ENCODE peak calls at places on chromosomes 16 and 17, in four cellular contexts. One of them, this sample, is unnamed.

GRCh38 chr17:40956401-40957254 is 10.1 kb downstream of the KRT39 start:
- DNase-seq in MM.1S: no peak
- DNase-seq in naive thymus-derived CD4-positive, alpha-beta T cell: no peak
- DNase-seq in fibroblast of pulmonary artery: peak
- DNase-seq in this sample: no peak

GRCh38 chr17:35167046-35167445 is 19.4 kb downstream of the UNC45B start:
- DNase-seq in MM.1S: no peak
- DNase-seq in naive thymus-derived CD4-positive, alpha-beta T cell: no peak
- DNase-seq in fibroblast of pulmonary artery: no peak
- DNase-seq in this sample: no peak

GRCh38 chr17:34163681-34164080 is 91.4 kb upstream of the CCL2 start:
- DNase-seq in MM.1S: peak
- DNase-seq in naive thymus-derived CD4-positive, alpha-beta T cell: no peak
- DNase-seq in fibroblast of pulmonary artery: peak
- DNase-seq in this sample: peak

GRCh38 chr17:55625516-55625915 is 97.1 kb downstream of the TMEM100 start:
- DNase-seq in MM.1S: peak
- DNase-seq in naive thymus-derived CD4-positive, alpha-beta T cell: no peak
- DNase-seq in fibroblast of pulmonary artery: no peak
- DNase-seq in this sample: no peak

GRCh38 chr16:4884209-4884608 is 36.9 kb downstream of the UBN1 start:
- DNase-seq in MM.1S: no peak
- DNase-seq in naive thymus-derived CD4-positive, alpha-beta T cell: no peak
- DNase-seq in fibroblast of pulmonary artery: no peak
- DNase-seq in this sample: no peak

GRCh38 chr16:84832488-84833141 is 12.8 kb downstream of the CRISPLD2 start:
- DNase-seq in MM.1S: no peak
- DNase-seq in naive thymus-derived CD4-positive, alpha-beta T cell: no peak
- DNase-seq in fibroblast of pulmonary artery: peak
- DNase-seq in this sample: no peak

GRCh38 chr17:17706140-17707060 is 25.1 kb downstream of the RAI1 start:
- DNase-seq in MM.1S: no peak
- DNase-seq in naive thymus-derived CD4-positive, alpha-beta T cell: no peak
- DNase-seq in fibroblast of pulmonary artery: no peak
- DNase-seq in this sample: no peak

GRCh38 chr17:62562656-62563055 is 64.8 kb upstream of the MRC2 start:
- DNase-seq in MM.1S: no peak
- DNase-seq in naive thymus-derived CD4-positive, alpha-beta T cell: no peak
- DNase-seq in fibroblast of pulmonary artery: peak
- DNase-seq in this sample: no peak

GRCh38 chr17:40935624-40936023 is 1.8 kb downstream of the KRT23 start:
- DNase-seq in MM.1S: no peak
- DNase-seq in naive thymus-derived CD4-positive, alpha-beta T cell: no peak
- DNase-seq in fibroblast of pulmonary artery: no peak
- DNase-seq in this sample: no peak

GRCh38 chr17:55347341-55347740 is 74.3 kb downstream of the MMD start:
- DNase-seq in MM.1S: no peak
- DNase-seq in naive thymus-derived CD4-positive, alpha-beta T cell: no peak
- DNase-seq in fibroblast of pulmonary artery: no peak
- DNase-seq in this sample: no peak

GRCh38 chr16:67948015-67948414 is 4.1 kb upstream of the LCAT start:
- DNase-seq in MM.1S: no peak
- DNase-seq in naive thymus-derived CD4-positive, alpha-beta T cell: no peak
- DNase-seq in fibroblast of pulmonary artery: no peak
- DNase-seq in this sample: no peak

GRCh38 chr16:55012362-55012761 is 81.7 kb downstream of the IRX5 start:
- DNase-seq in MM.1S: no peak
- DNase-seq in naive thymus-derived CD4-positive, alpha-beta T cell: no peak
- DNase-seq in fibroblast of pulmonary artery: no peak
- DNase-seq in this sample: no peak

GRCh38 chr16:75559564-75560372 is 3.7 kb upstream of the TMEM231 start:
- DNase-seq in MM.1S: no peak
- DNase-seq in naive thymus-derived CD4-positive, alpha-beta T cell: no peak
- DNase-seq in fibroblast of pulmonary artery: peak
- DNase-seq in this sample: no peak

GRCh38 chr17:2416010-2416734 is 15.3 kb upstream of the MNT start:
- DNase-seq in MM.1S: peak
- DNase-seq in naive thymus-derived CD4-positive, alpha-beta T cell: peak
- DNase-seq in fibroblast of pulmonary artery: peak
- DNase-seq in this sample: peak

GRCh38 chr17:81558941-81559806 is 7.0 kb upstream of the FAAP100 start:
- DNase-seq in MM.1S: no peak
- DNase-seq in naive thymus-derived CD4-positive, alpha-beta T cell: no peak
- DNase-seq in fibroblast of pulmonary artery: peak
- DNase-seq in this sample: no peak

GRCh38 chr17:28228109-28228840 is 90.7 kb upstream of the TMEM97 start:
- DNase-seq in MM.1S: no peak
- DNase-seq in naive thymus-derived CD4-positive, alpha-beta T cell: no peak
- DNase-seq in fibroblast of pulmonary artery: peak
- DNase-seq in this sample: no peak

GRCh38 chr16:30903002-30903401 is 6.6 kb downstream of the CTF1 start:
- DNase-seq in MM.1S: no peak
- DNase-seq in naive thymus-derived CD4-positive, alpha-beta T cell: no peak
- DNase-seq in fibroblast of pulmonary artery: no peak
- DNase-seq in this sample: peak

DNA sequence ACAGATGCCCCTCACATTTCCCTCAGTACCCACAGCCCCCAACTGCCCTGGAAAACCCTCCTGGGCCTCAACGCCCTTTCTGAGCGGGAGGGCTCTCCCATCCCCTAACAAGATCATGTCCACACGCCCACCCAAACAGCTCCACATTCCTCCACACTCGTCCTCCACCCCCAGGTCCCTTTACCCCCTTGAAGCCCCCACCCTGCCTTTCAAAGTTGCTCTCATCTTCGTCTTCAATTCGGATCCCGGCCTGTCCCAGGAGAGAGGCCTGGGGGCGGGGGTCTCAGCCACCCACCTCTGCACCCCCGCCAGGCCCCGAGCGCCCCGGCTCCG is 14.3 kb downstream of the HOXB4 start:
- DNase-seq in MM.1S: no peak
- DNase-seq in naive thymus-derived CD4-positive, alpha-beta T cell: no peak
- DNase-seq in fibroblast of pulmonary artery: no peak
- DNase-seq in this sample: no peak
- H3K4me3 ChIP-seq in MM.1S: no peak
- H3K4me3 ChIP-seq in naive thymus-derived CD4-positive, alpha-beta T cell: no peak
- H3K4me3 ChIP-seq in fibroblast of pulmonary artery: peak
- H3K4me3 ChIP-seq in this sample: peak

DNA sequence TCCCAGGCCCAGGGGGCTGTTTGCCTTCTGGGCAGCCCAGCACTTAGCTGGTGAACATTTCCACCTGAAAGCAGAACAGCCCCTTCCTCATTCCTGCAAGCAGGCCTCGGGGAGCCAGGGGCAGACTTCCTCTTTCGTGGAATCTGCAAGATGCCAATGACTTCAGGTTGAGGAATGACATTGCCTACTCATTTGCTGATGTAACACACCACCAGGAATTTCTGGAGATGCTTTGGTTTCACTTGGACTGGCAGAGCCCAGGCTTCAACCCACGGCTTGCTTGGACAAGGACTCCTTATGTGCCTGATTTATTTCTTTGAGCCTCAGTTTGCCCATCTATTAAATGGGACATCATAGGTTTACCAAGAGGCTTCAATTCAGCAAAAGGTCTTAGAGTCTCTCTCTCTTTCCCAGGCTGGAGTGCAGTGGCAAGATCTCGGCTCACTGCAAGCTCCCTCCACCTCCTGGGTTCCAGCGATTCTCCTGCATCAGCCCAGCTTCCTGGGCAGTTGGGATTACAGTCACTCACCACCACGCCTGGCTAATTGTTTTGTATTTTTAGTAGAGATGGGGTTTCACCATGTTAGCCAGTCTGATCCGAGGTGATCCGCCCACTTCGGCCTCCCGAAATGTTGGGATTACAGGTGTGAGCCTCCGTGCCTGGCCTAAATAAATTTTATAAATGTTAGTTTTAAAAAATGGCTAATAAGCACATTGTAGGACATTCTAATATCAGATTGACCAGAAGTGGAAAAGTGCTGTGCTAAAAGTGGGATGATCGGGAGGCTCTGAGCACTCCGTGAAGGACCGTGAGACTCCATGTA is 874 bp upstream of the NLRP1 start:
- DNase-seq in MM.1S: no peak
- DNase-seq in naive thymus-derived CD4-positive, alpha-beta T cell: no peak
- DNase-seq in fibroblast of pulmonary artery: peak
- DNase-seq in this sample: no peak
- H3K4me3 ChIP-seq in MM.1S: peak
- H3K4me3 ChIP-seq in naive thymus-derived CD4-positive, alpha-beta T cell: peak
- H3K4me3 ChIP-seq in fibroblast of pulmonary artery: no peak
- H3K4me3 ChIP-seq in this sample: no peak

GRCh38 chr16:69924777-69925191 is 26.4 kb upstream of the CLEC18A start:
- DNase-seq in MM.1S: no peak
- DNase-seq in naive thymus-derived CD4-positive, alpha-beta T cell: no peak
- DNase-seq in fibroblast of pulmonary artery: peak
- DNase-seq in this sample: no peak
- H3K4me3 ChIP-seq in MM.1S: no peak
- H3K4me3 ChIP-seq in naive thymus-derived CD4-positive, alpha-beta T cell: no peak
- H3K4me3 ChIP-seq in fibroblast of pulmonary artery: peak
- H3K4me3 ChIP-seq in this sample: no peak

GRCh38 chr17:31550389-31551056 is 159.0 kb downstream of the RAB11FIP4 start:
- DNase-seq in MM.1S: no peak
- DNase-seq in naive thymus-derived CD4-positive, alpha-beta T cell: no peak
- DNase-seq in fibroblast of pulmonary artery: no peak
- DNase-seq in this sample: no peak
- H3K4me3 ChIP-seq in MM.1S: peak
- H3K4me3 ChIP-seq in naive thymus-derived CD4-positive, alpha-beta T cell: peak
- H3K4me3 ChIP-seq in fibroblast of pulmonary artery: peak
- H3K4me3 ChIP-seq in this sample: peak

GRCh38 chr16:89618114-89618999 is 4.9 kb downstream of the DPEP1 start:
- DNase-seq in MM.1S: no peak
- DNase-seq in naive thymus-derived CD4-positive, alpha-beta T cell: no peak
- DNase-seq in fibroblast of pulmonary artery: peak
- DNase-seq in this sample: no peak
- H3K4me3 ChIP-seq in MM.1S: no peak
- H3K4me3 ChIP-seq in naive thymus-derived CD4-positive, alpha-beta T cell: no peak
- H3K4me3 ChIP-seq in fibroblast of pulmonary artery: no peak
- H3K4me3 ChIP-seq in this sample: no peak

DNA sequence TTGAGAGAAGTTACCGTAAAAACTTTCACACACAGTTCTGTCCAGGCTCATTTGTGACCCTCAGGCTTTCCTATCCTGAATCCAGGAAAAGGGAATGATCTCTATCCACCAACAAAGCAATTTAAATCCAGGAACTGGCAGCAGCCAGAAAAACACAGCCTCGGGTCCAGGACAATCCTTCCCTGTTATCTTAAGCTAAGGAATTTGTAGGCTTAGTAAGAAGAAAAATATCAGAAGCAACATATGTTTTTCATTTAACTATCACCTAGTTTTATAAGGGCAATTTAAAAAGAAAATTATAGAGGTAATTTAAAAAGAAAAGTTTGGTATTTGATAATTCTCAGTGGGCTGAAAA is 47.1 kb downstream of the TEX2 start:
- DNase-seq in MM.1S: no peak
- DNase-seq in naive thymus-derived CD4-positive, alpha-beta T cell: no peak
- DNase-seq in fibroblast of pulmonary artery: peak
- DNase-seq in this sample: no peak
- H3K4me3 ChIP-seq in MM.1S: no peak
- H3K4me3 ChIP-seq in naive thymus-derived CD4-positive, alpha-beta T cell: no peak
- H3K4me3 ChIP-seq in fibroblast of pulmonary artery: no peak
- H3K4me3 ChIP-seq in this sample: no peak

DNA sequence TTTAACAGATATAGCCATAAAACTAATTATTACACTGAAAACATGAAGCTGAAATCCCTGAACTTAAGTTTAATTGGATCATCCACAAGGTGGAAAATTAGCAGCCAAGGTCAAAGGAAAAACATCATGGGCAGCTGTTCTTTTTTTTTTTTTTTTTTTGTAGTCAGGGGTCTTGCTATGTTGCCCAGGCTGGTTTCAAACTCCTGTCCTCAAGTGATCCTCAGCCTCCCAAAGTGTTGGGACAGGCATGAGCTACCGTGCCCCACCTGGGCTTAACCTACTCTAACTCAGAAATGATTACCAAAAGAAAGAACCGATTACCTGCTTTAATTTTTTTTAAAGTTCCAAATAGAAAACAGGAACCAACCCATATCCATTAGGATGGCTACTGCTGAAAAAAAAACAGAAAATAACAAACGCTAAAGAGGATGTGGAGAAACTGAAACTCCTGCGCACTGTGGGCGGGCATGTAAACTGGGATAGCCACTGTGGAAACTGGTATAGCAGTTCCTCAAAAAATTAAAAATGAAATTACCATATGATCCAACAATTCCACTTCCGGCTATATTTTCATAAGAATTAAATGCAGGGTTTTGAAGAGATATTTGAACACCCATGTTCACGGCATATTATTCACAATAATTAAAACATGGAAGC is 8.6 kb downstream of the CMC2 start:
- DNase-seq in MM.1S: no peak
- DNase-seq in naive thymus-derived CD4-positive, alpha-beta T cell: no peak
- DNase-seq in fibroblast of pulmonary artery: no peak
- DNase-seq in this sample: no peak
- H3K4me3 ChIP-seq in MM.1S: no peak
- H3K4me3 ChIP-seq in naive thymus-derived CD4-positive, alpha-beta T cell: no peak
- H3K4me3 ChIP-seq in fibroblast of pulmonary artery: no peak
- H3K4me3 ChIP-seq in this sample: no peak

DNA sequence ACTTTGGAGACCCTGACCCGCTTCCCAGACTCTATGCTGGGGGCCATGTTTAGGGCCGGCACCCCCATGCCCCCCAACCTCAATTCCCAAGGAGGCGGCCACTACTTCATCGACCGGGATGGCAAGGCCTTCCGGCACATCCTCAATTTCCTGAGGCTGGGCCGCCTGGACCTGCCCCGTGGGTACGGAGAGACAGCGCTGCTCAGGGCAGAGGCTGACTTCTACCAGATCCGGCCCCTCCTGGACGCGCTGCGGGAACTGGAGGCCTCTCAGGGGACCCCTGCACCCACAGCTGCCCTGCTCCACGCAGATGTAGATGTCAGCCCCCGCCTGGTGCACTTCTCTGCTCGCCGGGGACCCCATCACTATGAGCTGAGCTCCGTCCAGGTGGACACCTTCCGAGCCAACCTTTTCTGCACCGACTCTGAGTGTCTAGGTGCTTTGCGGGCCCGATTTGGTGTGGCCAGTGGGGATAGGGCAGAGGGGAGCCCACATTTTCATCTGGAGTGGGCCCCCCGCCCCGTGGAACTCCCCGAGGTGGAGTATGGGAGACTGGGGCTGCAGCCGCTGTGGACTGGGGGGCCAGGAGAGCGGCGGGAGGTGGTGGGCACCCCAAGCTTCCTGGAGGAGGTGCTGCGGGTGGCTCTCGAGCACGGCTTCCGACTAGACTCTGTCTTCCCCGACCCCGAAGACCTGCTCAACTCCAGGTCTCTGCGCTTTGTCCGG is 1.1 kb downstream of the KCTD11 start:
- DNase-seq in MM.1S: no peak
- DNase-seq in naive thymus-derived CD4-positive, alpha-beta T cell: no peak
- DNase-seq in fibroblast of pulmonary artery: no peak
- DNase-seq in this sample: no peak
- H3K4me3 ChIP-seq in MM.1S: no peak
- H3K4me3 ChIP-seq in naive thymus-derived CD4-positive, alpha-beta T cell: no peak
- H3K4me3 ChIP-seq in fibroblast of pulmonary artery: peak
- H3K4me3 ChIP-seq in this sample: no peak

This sample was measured in Jurkat, Clone E6-1.